ENCODE peak calls at places on chromosome 18, in four cellular contexts. M is heart right ventricle; D is progenitor cell of endocrine pancreas; P is CD4-positive, alpha-beta T cell. U is an unnamed sample.

GRCh38 chr18:33573193-33573592 is 4.8 kb upstream of the ASXL3 start:
- DNase-seq in M (no peak), D (no peak), P (no peak), U (no peak)

GRCh38 chr18:22883827-22884226 is 49.3 kb upstream of the RBBP8 start:
- DNase-seq in M (no peak), D (no peak), P (no peak), U (no peak)

GRCh38 chr18:23573948-23574431 is 12.3 kb downstream of the NPC1 start:
- DNase-seq in M (no peak), D (no peak), P (peak), U (peak)

GRCh38 chr18:22703883-22704626 is 229.1 kb upstream of the RBBP8 start:
- DNase-seq in M (peak), D (no peak), P (no peak), U (peak)

GRCh38 chr18:33584845-33585775 is 7.1 kb downstream of the ASXL3 start:
- DNase-seq in M (peak), D (no peak), P (no peak), U (no peak)

GRCh38 chr18:76121049-76121448 is 374.0 kb downstream of the ZNF516 start:
- DNase-seq in M (no peak), D (no peak), P (no peak), U (no peak)

GRCh38 chr18:616380-616995 is 19.7 kb downstream of the CLUL1 start:
- DNase-seq in M (no peak), D (no peak), P (no peak), U (peak)

GRCh38 chr18:58363767-58364540 is 264.9 kb downstream of the ALPK2 start:
- DNase-seq in M (no peak), D (no peak), P (no peak), U (peak)

GRCh38 chr18:8424917-8425725 is 184.1 kb upstream of the RAB12 start:
- DNase-seq in M (no peak), D (no peak), P (no peak), U (peak)

GRCh38 chr18:44917184-44917864 is 236.6 kb downstream of the SETBP1 start:
- DNase-seq in M (no peak), D (no peak), P (no peak), U (no peak)

GRCh38 chr18:58670561-58671121 is 624 bp upstream of the MALT1 start:
- DNase-seq in M (no peak), D (no peak), P (no peak), U (no peak)

GRCh38 chr18:45061359-45061758 is 380.7 kb downstream of the SETBP1 start:
- DNase-seq in M (no peak), D (no peak), P (no peak), U (no peak)

GRCh38 chr18:45328762-45329161 is 286.5 kb upstream of the SLC14A2 start:
- DNase-seq in M (no peak), D (no peak), P (no peak), U (peak)

GRCh38 chr18:59966913-59967312 is 67.1 kb downstream of the PMAIP1 start:
- DNase-seq in M (no peak), D (no peak), P (no peak), U (no peak)

GRCh38 chr18:80022613-80023012 is 11.6 kb upstream of the RBFA start:
- DNase-seq in M (no peak), D (no peak), P (no peak), U (peak)

GRCh38 chr18:6741290-6741689 is 11.8 kb downstream of the ARHGAP28 start:
- DNase-seq in M (peak), D (no peak), P (no peak), U (peak)

GRCh38 chr18:55862693-55863485 is 274.9 kb upstream of the TCF4 start:
- DNase-seq in M (no peak), D (no peak), P (no peak), U (no peak)

GRCh38 chr18:72727038-72727690 is 140.6 kb downstream of the NETO1 start:
- DNase-seq in M (peak), D (no peak), P (no peak), U (no peak)

GRCh38 chr18:79387214-79387613 is 8.5 kb upstream of the NFATC1 start:
- DNase-seq in M (no peak), D (no peak), P (no peak), U (no peak)

GRCh38 chr18:76981388-76981968 is 151.1 kb downstream of the MBP start:
- DNase-seq in M (no peak), D (no peak), P (no peak), U (no peak)

GRCh38 chr18:39274535-39274934 is 1708.9 kb upstream of the CELF4 start:
- DNase-seq in M (no peak), D (no peak), P (no peak), U (peak)

GRCh38 chr18:2874765-2875164 is 28.0 kb downstream of the EMILIN2 start:
- DNase-seq in M (no peak), D (no peak), P (no peak), U (no peak)

GRCh38 chr18:59481436-59481835 is 122.4 kb upstream of the LMAN1 start:
- DNase-seq in M (no peak), D (no peak), P (no peak), U (no peak)

GRCh38 chr18:5029622-5030021 is 167.4 kb downstream of the AKAIN1 start:
- DNase-seq in M (no peak), D (no peak), P (no peak), U (no peak)

GRCh38 chr18:79962311-79962710 is 2.1 kb upstream of the HSBP1L1 start:
- DNase-seq in M (no peak), D (no peak), P (no peak), U (peak)

GRCh38 chr18:63258749-63259580 is 60.6 kb downstream of the BCL2 start:
- DNase-seq in M (no peak), D (no peak), P (no peak), U (no peak)

GRCh38 chr18:34866739-34867138 is 156.6 kb downstream of the DTNA start:
- DNase-seq in M (no peak), D (no peak), P (no peak), U (peak)

GRCh38 chr18:34866310-34866709 is 156.2 kb downstream of the DTNA start:
- DNase-seq in M (no peak), D (no peak), P (no peak), U (no peak)

GRCh38 chr18:34867520-34867919 is 157.4 kb downstream of the DTNA start:
- DNase-seq in M (peak), D (no peak), P (no peak), U (peak)

GRCh38 chr18:34862561-34862960 is 152.5 kb downstream of the DTNA start:
- DNase-seq in M (no peak), D (no peak), P (no peak), U (no peak)

DNA sequence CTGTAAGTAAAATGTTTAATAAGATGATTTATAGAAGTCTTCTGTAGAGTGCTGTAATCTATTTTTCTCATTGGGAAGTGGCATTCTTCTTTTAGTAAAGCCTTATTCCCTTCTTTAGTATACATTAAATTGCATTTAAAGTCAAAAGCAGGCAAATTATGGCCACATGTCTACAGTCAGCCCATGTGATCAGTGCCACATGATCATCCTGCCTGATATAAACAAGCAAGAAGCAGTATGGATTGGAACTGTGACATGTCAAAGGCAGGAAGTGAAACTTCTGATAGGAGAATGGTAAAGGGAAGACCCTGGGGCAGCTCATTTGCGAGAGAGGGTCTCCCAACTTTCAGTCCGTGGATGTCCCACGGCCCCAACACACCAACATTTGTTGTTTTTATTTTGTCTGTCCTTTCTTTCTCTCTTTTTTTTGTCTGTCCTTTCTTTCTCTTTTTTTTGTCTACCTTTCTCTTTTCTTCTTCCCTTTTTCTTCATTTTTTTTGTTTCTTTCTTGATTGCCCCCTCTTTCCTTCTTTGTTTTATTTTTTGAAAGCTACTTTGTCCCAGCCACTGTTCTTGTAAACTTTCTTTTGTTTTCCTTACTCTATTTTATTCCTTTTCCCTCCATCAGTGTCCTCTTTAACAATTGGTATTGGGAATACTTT is 154.9 kb downstream of the DTNA start:
- DNase-seq in M (no peak), D (no peak), P (no peak), U (no peak)
- TF ChIP-seq CTCF in M (no peak), D (no peak), P (no peak), U (no peak)

GRCh38 chr18:30192216-30192615 is 850.3 kb downstream of the DSC3 start:
- DNase-seq in M (no peak), D (no peak), P (no peak), U (no peak)
- TF ChIP-seq CTCF in M (no peak), D (no peak), P (no peak), U (no peak)

DNA sequence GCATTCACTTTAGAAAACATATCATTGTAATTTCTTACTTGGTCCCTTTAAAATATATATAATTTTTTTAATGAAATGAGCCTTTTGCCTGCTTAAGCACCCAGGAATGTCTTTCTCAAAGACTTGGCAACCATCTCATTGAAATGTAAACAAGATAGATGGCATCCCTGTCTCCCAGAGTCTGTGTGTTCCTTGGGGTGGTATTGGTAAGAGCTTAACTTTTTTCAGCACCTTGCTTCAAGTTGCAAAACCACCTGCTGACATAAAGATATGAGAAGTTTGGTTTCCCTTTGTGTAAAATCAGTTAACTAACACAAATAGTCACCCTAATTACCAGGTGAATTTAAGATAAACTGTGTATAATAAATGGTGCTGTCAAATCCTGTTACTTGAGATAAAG is 266.9 kb downstream of the DSC3 start:
- DNase-seq in M (no peak), D (no peak), P (no peak), U (no peak)
- TF ChIP-seq CTCF in M (no peak), D (no peak), P (no peak), U (no peak)

GRCh38 chr18:10536270-10536669 is 10.4 kb downstream of the NAPG start:
- DNase-seq in M (no peak), D (no peak), P (no peak), U (peak)

GRCh38 chr18:10543277-10543676 is 17.4 kb downstream of the NAPG start:
- DNase-seq in M (no peak), D (no peak), P (no peak), U (no peak)

GRCh38 chr18:10533111-10533510 is 7.3 kb downstream of the NAPG start:
- DNase-seq in M (no peak), D (no peak), P (no peak), U (no peak)

GRCh38 chr18:10537765-10538164 is 11.9 kb downstream of the NAPG start:
- DNase-seq in M (no peak), D (no peak), P (no peak), U (no peak)
- TF ChIP-seq CTCF in M (no peak), D (no peak), P (no peak), U (no peak)

GRCh38 chr18:56990678-56991077 is 156.2 kb upstream of the BOD1L2 start:
- DNase-seq in M (no peak), D (no peak), P (no peak), U (no peak)

GRCh38 chr18:56997200-56997599 is 149.7 kb upstream of the BOD1L2 start:
- DNase-seq in M (no peak), D (no peak), P (no peak), U (no peak)

GRCh38 chr18:56995579-56996194 is 151.2 kb upstream of the BOD1L2 start:
- DNase-seq in M (no peak), D (no peak), P (no peak), U (no peak)

GRCh38 chr18:56988022-56988421 is 158.9 kb upstream of the BOD1L2 start:
- DNase-seq in M (no peak), D (no peak), P (no peak), U (no peak)

GRCh38 chr18:56992777-56993176 is 154.1 kb upstream of the BOD1L2 start:
- DNase-seq in M (no peak), D (no peak), P (no peak), U (no peak)
- TF ChIP-seq CTCF in M (no peak), D (no peak), P (no peak), U (no peak)

GRCh38 chr18:46946656-46947282 is 29.4 kb downstream of the KATNAL2 start:
- DNase-seq in M (peak), D (peak), P (peak), U (peak)

GRCh38 chr18:46953195-46953594 is 35.8 kb downstream of the KATNAL2 start:
- DNase-seq in M (no peak), D (no peak), P (no peak), U (no peak)

DNA sequence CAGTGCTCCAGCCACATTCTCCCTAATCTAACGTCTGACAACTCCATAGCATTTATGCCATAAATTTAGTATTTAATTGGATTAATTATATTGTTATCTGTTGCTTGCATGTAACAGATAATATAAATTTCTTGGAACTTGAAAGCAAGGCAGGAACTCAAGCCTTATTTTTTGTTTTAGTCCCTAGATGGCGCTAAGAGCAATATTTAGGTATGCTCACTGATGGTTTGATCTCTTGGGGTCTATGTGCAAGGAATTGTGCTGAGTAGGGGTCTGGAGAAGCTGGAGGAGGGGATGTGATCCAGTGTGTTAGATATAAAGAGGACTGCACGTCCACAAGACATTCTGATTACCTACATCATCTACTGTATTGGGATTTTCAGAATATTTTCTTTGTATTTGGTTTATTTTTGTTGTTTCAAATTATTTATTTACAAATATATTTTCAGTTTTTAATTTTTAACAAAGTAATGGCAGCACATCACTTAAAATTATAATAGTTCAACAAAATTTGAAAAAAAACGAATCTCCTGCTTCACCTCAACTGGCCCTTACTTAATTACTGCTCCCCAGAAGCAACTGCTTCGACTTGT is 32.8 kb downstream of the KATNAL2 start:
- DNase-seq in M (no peak), D (no peak), P (no peak), U (peak)
- TF ChIP-seq CTCF in M (peak), D (peak), P (peak), U (peak)

GRCh38 chr18:3970929-3971328 is 484.2 kb downstream of the DLGAP1 start:
- DNase-seq in M (peak), D (no peak), P (no peak), U (no peak)
- TF ChIP-seq CTCF in M (peak), D (peak), P (no peak), U (no peak)

GRCh38 chr18:48887905-48888531 is 62.7 kb downstream of the SMAD7 start:
- DNase-seq in M (peak), D (no peak), P (no peak), U (no peak)
- TF ChIP-seq CTCF in M (peak), D (no peak), P (no peak), U (no peak)

U was measured in cardiac fibroblast.